ENCODE peak calls at places on chromosomes 16 and 17, in five cellular contexts. R is mucosa of descending colon, X is Panc1, M is testis, S is choroid plexus epithelial cell. T is an unnamed sample.

GRCh38 chr16:28904363-28904762 is 20.7 kb downstream of the RABEP2 start:
- DNase-seq in M (no peak), R (no peak), X (no peak), S (no peak), T (no peak)

GRCh38 chr16:79658301-79659001 is 57.9 kb upstream of the MAF start:
- DNase-seq in M (no peak), R (no peak), X (peak; percentile 35), S (peak; percentile 83), T (peak; percentile 9)

GRCh38 chr17:47324224-47325020 is 667 bp downstream of the EFCAB13 start:
- DNase-seq in M (peak; percentile 73), S (peak; percentile 40), X (peak; percentile 30), R (peak; percentile 81), T (peak; percentile 31)

GRCh38 chr16:22683258-22683657 is 130.7 kb upstream of the HS3ST2 start:
- DNase-seq in M (no peak), X (no peak), R (no peak), S (no peak), T (no peak)

GRCh38 chr16:85662976-85663830 is 25.6 kb downstream of the GINS2 start:
- DNase-seq in R (peak; percentile 33), S (no peak), X (no peak), M (no peak), T (no peak)

GRCh38 chr16:72989203-72989991 is 58.5 kb downstream of the ZFHX3 start:
- DNase-seq in X (no peak), S (peak; percentile 91), R (no peak), M (peak; percentile 34), T (peak; percentile 94)

GRCh38 chr16:49592507-49593422 is 219.2 kb downstream of the C16orf78 start:
- DNase-seq in X (peak; percentile 36), R (no peak), S (peak; percentile 59), M (no peak), T (peak; percentile 7)

GRCh38 chr16:62034236-62035114 is 1.8 kb downstream of the CDH8 start:
- DNase-seq in X (no peak), M (peak; percentile 14), S (no peak), R (no peak), T (no peak)

GRCh38 chr17:1643293-1643998 is 2.1 kb downstream of the SCARF1 start:
- DNase-seq in M (peak; percentile 64), R (peak; percentile 93), X (no peak), S (no peak), T (no peak)

GRCh38 chr16:25066747-25067631 is 44.6 kb upstream of the LCMT1 start:
- DNase-seq in X (no peak), R (peak; percentile 92), M (peak; percentile 92), S (peak; percentile 66), T (peak; percentile 84)

GRCh38 chr16:2520784-2521577 is 810 bp downstream of the AMDHD2 start:
- DNase-seq in R (peak; percentile 86), S (peak; percentile 28), M (no peak), X (no peak), T (no peak)

GRCh38 chr16:4847774-4848587 is 700 bp downstream of the UBN1 start:
- DNase-seq in M (peak; percentile 71), S (peak; percentile 58), R (peak; percentile 76), X (no peak), T (peak; percentile 82)

GRCh38 chr16:84839054-84839453 is 19.3 kb downstream of the CRISPLD2 start:
- DNase-seq in X (no peak), R (no peak), S (peak; percentile 85), M (peak; percentile 60), T (peak; percentile 63)

GRCh38 chr17:42414782-42415409 is 8.2 kb downstream of the CAVIN1 start:
- DNase-seq in S (no peak), R (no peak), M (no peak), X (no peak), T (no peak)

GRCh38 chr16:3861808-3862451 is 18.6 kb downstream of the CREBBP start:
- DNase-seq in S (no peak), M (no peak), R (no peak), X (no peak), T (peak; percentile 71)

GRCh38 chr17:39231587-39232551 is 6.1 kb upstream of the STAC2 start:
- DNase-seq in S (peak; percentile 44), M (peak; percentile 47), X (no peak), R (no peak), T (no peak)

GRCh38 chr17:67050066-67050465 is 5.7 kb downstream of the CACNG1 start:
- DNase-seq in R (no peak), M (no peak), X (no peak), S (no peak), T (no peak)

GRCh38 chr16:586645-587590 is 2.9 kb upstream of the RAB40C start:
- DNase-seq in M (no peak), R (peak; percentile 59), S (no peak), X (no peak), T (no peak)
- H3K4me3 ChIP-seq in M (no peak overlapping the region), R (no peak overlapping the region), S (no peak overlapping the region), X (no peak overlapping the region), T (no peak overlapping the region)

DNA sequence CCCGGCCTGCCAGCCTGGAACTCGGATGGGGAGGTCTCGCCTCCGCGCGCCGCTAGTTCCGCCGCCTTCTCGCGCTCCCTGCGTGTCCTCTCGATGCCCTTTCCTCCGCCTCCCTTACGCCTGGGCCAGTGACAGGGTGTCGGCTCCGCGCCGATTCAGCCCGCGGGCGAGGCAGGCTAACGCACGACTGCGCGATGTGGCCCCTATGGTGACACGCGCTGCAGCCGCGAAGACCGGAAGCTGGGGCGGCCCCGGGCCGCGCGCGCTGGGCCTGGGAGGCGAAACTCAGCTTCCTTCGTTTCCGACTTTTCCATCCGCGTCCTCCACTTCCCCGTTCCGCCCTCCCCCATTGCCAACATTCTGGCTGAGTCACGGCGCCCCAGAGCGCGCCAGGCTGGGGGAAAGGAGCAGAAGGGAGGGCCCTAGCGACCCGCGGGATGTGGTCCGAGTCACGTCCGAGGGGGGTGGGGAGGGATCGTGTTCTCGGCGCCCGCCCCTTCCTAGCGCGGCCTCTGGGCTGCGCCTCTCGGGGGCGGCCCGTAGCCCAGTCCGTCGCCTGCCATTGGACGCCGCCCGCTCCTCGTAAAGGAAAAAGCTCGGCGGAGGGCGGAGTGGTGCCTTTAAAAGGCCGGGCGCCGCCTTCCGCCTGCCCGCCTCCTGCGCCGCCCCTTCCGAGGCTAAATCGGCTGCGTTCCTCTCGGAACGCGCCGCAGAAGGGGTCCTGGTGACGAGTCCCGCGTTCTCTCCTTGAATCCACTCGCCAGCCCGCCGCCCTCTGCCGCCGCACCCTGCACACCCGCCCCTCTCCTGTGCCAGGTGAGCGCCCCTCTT is at the start of gene ALDOA:
- DNase-seq in M (peak; percentile 98), X (peak; percentile 86), S (peak; percentile 99), R (peak; percentile 99), T (peak; percentile 100)
- TF ChIP-seq CTCF in M (no peak), X (no peak), S (no peak), R (peak; percentile 5), T (no peak)

DNA sequence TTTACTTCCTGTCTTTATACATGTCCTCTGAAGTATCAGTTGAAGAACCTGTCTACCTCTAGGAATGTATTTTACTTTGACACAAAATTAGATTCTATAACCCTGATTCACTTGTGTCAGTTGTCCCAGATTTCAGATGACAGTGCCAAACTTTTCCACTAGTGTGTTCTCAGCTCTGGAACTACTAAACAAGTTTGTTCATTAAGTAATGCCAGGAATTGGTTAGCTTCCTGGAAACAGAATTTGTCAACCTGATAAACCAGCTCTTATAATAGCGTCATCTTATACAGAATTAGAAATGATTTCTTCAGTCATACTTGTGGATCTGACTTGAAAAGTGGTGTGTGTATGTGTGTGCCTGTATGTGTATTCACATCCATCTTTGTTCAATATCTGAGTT is 7.4 kb downstream of the MAP3K3 start:
- DNase-seq in S (no peak), R (no peak), X (no peak), M (no peak), T (no peak)
- H3K4me3 ChIP-seq in S (no peak overlapping the region), R (no peak overlapping the region), X (no peak overlapping the region), M (no peak overlapping the region), T (no peak overlapping the region)

GRCh38 chr17:33684714-33685113 is 391.6 kb upstream of the ASIC2 start:
- DNase-seq in S (no peak), M (no peak), X (no peak), R (no peak), T (no peak)

GRCh38 chr17:33682622-33683021 is 389.5 kb upstream of the ASIC2 start:
- DNase-seq in X (no peak), R (no peak), S (no peak), M (no peak), T (no peak)

GRCh38 chr17:33687831-33688230 is 394.7 kb upstream of the ASIC2 start:
- DNase-seq in X (no peak), S (no peak), R (no peak), M (no peak), T (no peak)

GRCh38 chr17:33688771-33689170 is 395.7 kb upstream of the ASIC2 start:
- DNase-seq in M (no peak), S (no peak), R (no peak), X (no peak), T (no peak)

DNA sequence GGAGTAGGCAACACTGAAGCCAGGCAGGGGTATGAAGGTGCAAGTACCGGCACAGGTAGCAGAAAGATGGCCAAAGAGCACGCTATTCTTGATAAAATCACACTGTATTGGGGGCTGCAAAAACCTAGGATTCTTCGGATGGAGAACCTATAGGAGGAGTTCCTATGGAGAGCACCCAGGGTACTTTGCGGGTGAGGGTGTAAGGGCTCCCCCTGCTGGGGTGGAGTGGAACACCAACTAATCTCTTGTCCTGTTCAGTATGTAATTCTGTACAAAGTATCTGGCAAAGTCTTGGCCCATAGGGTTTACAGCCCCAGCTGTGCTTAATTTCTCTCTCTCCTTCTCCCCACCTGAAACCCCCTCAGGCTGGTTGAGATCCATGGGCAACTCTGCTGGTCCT is 393.1 kb upstream of the ASIC2 start:
- DNase-seq in S (no peak), R (no peak), M (peak; percentile 74), X (no peak), T (no peak)
- TF ChIP-seq CTCF in S (no peak), R (no peak), M (peak; percentile 35), X (peak; percentile 62), T (peak; percentile 19)

GRCh38 chr17:7176870-7177209 is 2.3 kb downstream of the ASGR1 start:
- DNase-seq in S (peak; percentile 44), X (no peak), M (no peak), R (no peak), T (no peak)

GRCh38 chr17:7177954-7178477 is 1.2 kb downstream of the ASGR1 start:
- DNase-seq in X (no peak), S (no peak), R (no peak), M (no peak), T (no peak)

GRCh38 chr17:7176107-7176851 is 2.9 kb downstream of the ASGR1 start:
- DNase-seq in X (no peak), R (no peak), M (no peak), S (no peak), T (no peak)

GRCh38 chr17:7178973-7179316 is 225 bp downstream of the ASGR1 start:
- DNase-seq in S (no peak), M (no peak), R (no peak), X (no peak), T (no peak)

DNA sequence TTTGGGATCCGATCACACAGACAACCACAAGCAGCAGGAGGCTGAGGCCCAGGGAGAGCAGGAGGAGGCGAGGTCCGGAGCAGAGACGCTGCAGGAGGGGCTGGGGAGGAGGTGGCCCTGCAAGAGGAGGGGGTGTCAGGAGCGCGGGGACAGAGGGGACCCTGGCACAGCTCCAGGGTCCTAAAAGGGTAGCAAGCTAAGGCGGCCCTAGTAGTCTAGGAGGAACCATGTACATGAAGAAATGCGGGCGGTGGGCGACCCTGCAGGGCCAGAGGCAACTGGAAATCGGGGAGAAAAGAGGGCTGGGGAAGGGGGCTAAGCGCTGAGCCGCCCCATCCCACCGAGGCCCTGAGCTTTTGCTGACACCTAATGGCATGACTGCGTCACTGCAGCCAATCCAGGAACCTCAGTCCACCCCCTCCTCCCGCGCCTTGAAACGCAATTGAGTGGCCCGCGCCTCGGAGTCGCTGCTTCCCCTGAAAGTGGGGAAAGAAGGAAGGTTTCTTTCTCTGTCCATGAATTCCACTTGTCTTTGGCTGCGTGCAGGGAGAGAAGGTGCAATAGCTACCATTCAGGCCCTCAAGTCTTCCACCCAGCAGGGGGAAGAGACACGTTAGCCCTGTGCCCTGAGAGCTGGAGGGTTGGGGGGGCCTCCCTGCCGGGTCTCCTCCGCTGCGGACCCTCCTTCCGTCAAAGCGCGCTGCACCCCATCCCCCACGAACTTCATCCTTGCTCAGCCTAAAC is 1.8 kb downstream of the ASGR1 start:
- DNase-seq in M (peak; percentile 83), S (peak; percentile 70), X (peak; percentile 43), R (no peak), T (peak; percentile 42)
- H3K4me3 ChIP-seq in M (peak overlapping the region; percentile 21), S (peak overlapping the region; percentile 50), X (peak overlapping the region; percentile 45), R (no peak overlapping the region), T (peak overlapping the region; percentile 56)

T was measured in foreskin fibroblast.